ENCODE peak calls at places on chromosomes 5 and 9, in four cellular contexts. Y, U, O and I are unnamed samples.

GRCh38 chr5:150615141-150615699 is 25.2 kb upstream of the SYNPO start:
- DNase-seq in U (no peak), Y (no peak), O (no peak), I (no peak)

GRCh38 chr5:65924366-65925093 is 1.8 kb upstream of the ERBIN start:
- DNase-seq in O (no peak), Y (peak), U (no peak), I (no peak)

GRCh38 chr5:83090169-83090568 is 12.8 kb downstream of the XRCC4 start:
- DNase-seq in O (no peak), U (no peak), Y (no peak), I (no peak)

GRCh38 chr5:128665747-128666355 is 127.8 kb upstream of the FBN2 start:
- DNase-seq in O (no peak), U (no peak), Y (no peak), I (no peak)

GRCh38 chr5:141877478-141878185 is 578 bp downstream of the PCDH1 start:
- DNase-seq in O (peak), Y (peak), U (no peak), I (no peak)

GRCh38 chr5:10595678-10596309 is 31.9 kb downstream of the ANKRD33B start:
- DNase-seq in O (no peak), Y (no peak), U (peak), I (no peak)

GRCh38 chr5:2101685-2102084 is 219.0 kb upstream of the IRX4 start:
- DNase-seq in O (no peak), Y (no peak), U (no peak), I (no peak)

GRCh38 chr5:1752881-1753280 is 46.8 kb downstream of the MRPL36 start:
- DNase-seq in U (no peak), Y (no peak), O (peak), I (no peak)

GRCh38 chr9:90857855-90858254 is 56.2 kb downstream of the SYK start:
- DNase-seq in U (no peak), O (no peak), Y (no peak), I (no peak)

GRCh38 chr9:124507880-124508432 is 757 bp upstream of the NR5A1 start:
- DNase-seq in U (no peak), Y (peak), O (no peak), I (no peak)

GRCh38 chr5:56838409-56839039 is 23.2 kb downstream of the MAP3K1 start:
- DNase-seq in Y (no peak), U (no peak), O (no peak), I (peak)

GRCh38 chr5:9069650-9070049 is 476.2 kb downstream of the SEMA5A start:
- DNase-seq in O (no peak), Y (no peak), U (no peak), I (no peak)

GRCh38 chr9:83708515-83709158 is 879 bp upstream of the UBQLN1 start:
- DNase-seq in O (peak), Y (peak), U (peak), I (peak)

GRCh38 chr9:83296123-83296522 is 233.2 kb upstream of the RASEF start:
- DNase-seq in Y (no peak), O (no peak), U (no peak), I (no peak)

GRCh38 chr5:71877511-71877910 is 158.4 kb downstream of the CARTPT start:
- DNase-seq in O (no peak), Y (no peak), U (no peak), I (no peak)

GRCh38 chr9:89843591-89843990 is 238.8 kb downstream of the GADD45G start:
- DNase-seq in Y (no peak), U (no peak), O (no peak), I (no peak)

GRCh38 chr5:61207884-61208283 is 45.6 kb upstream of the SMIM15 start:
- DNase-seq in U (no peak), Y (no peak), O (no peak), I (no peak)

GRCh38 chr5:61205013-61205412 is 42.7 kb upstream of the SMIM15 start:
- DNase-seq in U (no peak), O (no peak), Y (no peak), I (no peak)

GRCh38 chr5:61198606-61199005 is 36.3 kb upstream of the SMIM15 start:
- DNase-seq in Y (no peak), O (no peak), U (no peak), I (no peak)

GRCh38 chr5:61200582-61201155 is 38.4 kb upstream of the SMIM15 start:
- DNase-seq in U (no peak), Y (no peak), O (no peak), I (no peak)

GRCh38 chr5:61202213-61202612 is 39.9 kb upstream of the SMIM15 start:
- DNase-seq in O (no peak), Y (no peak), U (no peak), I (no peak)
- TF ChIP-seq YY1 in O (no peak), Y (no peak), U (no peak), I (no peak)

GRCh38 chr5:39200081-39200480 is 19.3 kb downstream of the FYB1 start:
- DNase-seq in U (no peak), O (no peak), Y (no peak), I (no peak)
- H3K27ac ChIP-seq in U (no peak), O (no peak), Y (no peak), I (peak)

GRCh38 chr5:171975262-171975876 is 31.1 kb downstream of the FBXW11 start:
- DNase-seq in O (no peak), Y (no peak), U (no peak), I (no peak)
- TF ChIP-seq YY1 in O (no peak), Y (no peak), U (no peak), I (no peak)

DNA sequence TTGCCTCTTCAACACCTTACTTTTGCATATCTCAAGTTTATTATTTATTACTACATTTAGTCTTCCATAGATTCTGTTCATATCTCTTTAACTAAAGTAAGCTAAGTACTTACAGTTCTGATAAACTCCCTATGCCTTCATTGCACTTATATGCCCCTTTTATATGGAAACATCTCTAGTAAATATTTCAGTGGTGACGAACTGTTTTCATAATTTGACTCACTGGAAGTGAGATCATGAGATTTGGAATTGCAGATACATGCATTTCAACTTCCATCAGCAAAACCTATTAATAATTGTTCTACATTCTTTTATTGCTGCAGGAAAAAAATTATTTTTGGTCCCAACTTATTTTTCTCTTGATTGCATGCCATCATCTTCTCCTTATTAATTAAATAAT is 263.5 kb downstream of the CD180 start:
- DNase-seq in Y (no peak), U (no peak), O (no peak), I (no peak)
- H3K27ac ChIP-seq in Y (no peak), U (no peak), O (no peak), I (no peak)

GRCh38 chr5:16725575-16725974 is 108.8 kb upstream of the RETREG1 start:
- DNase-seq in O (no peak), Y (no peak), U (no peak), I (no peak)

GRCh38 chr5:16733597-16733996 is 116.8 kb upstream of the RETREG1 start:
- DNase-seq in Y (no peak), U (no peak), O (no peak), I (no peak)

GRCh38 chr5:16726538-16726946 is 109.7 kb upstream of the RETREG1 start:
- DNase-seq in U (no peak), Y (no peak), O (no peak), I (no peak)

GRCh38 chr5:16723821-16724220 is 107.0 kb upstream of the RETREG1 start:
- DNase-seq in U (no peak), O (no peak), Y (no peak), I (no peak)

GRCh38 chr5:16727937-16728336 is 111.1 kb upstream of the RETREG1 start:
- DNase-seq in O (no peak), Y (no peak), U (no peak), I (no peak)
- TF ChIP-seq YY1 in O (no peak), Y (no peak), U (no peak), I (no peak)

DNA sequence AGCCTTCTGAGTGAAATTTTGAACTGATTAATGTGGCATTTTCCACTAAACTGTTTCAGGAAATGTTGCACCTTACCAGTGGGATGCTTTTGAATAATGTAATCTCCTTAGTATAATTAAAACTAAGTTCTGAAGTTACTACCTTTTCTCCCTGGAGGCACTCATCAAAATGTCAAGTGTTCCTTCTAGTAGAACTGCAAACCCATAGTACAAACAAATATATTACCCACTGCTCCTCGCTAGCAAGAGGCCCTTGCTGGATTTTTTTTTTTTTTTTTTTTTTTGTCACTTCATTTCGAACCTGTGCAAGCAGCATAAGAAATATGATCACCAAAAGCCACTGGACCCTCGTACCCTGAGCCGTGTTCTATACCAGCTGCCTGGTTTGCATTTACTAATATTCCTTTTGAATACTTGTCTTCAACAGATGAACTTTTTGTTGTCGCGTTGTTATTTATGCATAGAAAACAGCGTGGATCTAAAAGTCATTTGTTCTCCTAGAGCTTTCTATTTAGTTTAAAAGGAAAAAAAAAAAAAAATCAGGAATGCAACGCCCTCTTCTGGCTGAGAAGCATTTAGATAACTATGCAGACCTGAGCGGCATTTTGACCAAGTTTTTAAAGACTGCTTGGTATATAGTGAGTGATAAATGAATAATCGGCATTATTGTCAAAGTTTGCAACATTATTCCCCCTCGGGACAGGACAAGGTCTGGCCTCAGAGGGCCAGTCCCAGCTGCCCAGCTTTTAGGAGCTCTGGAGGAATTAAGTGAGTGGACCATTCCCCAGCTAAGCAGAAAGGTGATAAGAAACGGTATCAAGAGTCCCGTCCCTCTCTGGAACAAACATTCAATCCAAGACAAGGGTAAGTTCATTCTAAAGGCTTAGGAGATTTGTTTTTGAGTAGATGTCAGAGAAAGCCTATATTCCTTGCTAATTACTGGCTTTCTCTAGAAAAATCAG is 162.5 kb upstream of the KIF2A start:
- DNase-seq in U (peak), O (no peak), Y (peak), I (no peak)
- H3K27ac ChIP-seq in U (no peak), O (no peak), Y (no peak), I (no peak)

GRCh38 chr5:122126177-122126701 is 3.1 kb upstream of the ZNF474 start:
- DNase-seq in U (no peak), Y (no peak), O (no peak), I (peak)

GRCh38 chr5:122130152-122130551 is 806 bp downstream of the ZNF474 start:
- DNase-seq in U (no peak), O (no peak), Y (no peak), I (no peak)

GRCh38 chr5:122124766-122125165 is 4.6 kb upstream of the ZNF474 start:
- DNase-seq in Y (no peak), O (no peak), U (no peak), I (no peak)

GRCh38 chr5:122129332-122129731 is at the start of gene ZNF474:
- DNase-seq in Y (no peak), U (peak), O (no peak), I (peak)

GRCh38 chr5:122126711-122127385 is 2.5 kb upstream of the ZNF474 start:
- DNase-seq in U (no peak), Y (no peak), O (no peak), I (peak)
- TF ChIP-seq YY1 in U (no peak), Y (no peak), O (no peak), I (no peak)